ENCODE peak calls at places on chromosomes 2 and 18, in nine cellular contexts. D is tibial nerve, V is A549, N is K562, K is heart left ventricle, P is ovary, A is right lobe of liver, O is prostate gland, J is HepG2. Y is an unnamed sample.

GRCh38 chr2:217683096-217683870 is 319.5 kb downstream of the TNS1 start:
- DNase-seq in D (no peak), V (no peak), N (no peak), K (no peak), P (no peak), A (no peak), O (no peak), J (no peak), Y (no peak)

GRCh38 chr2:72198532-72199241 is 51.0 kb upstream of the CYP26B1 start:
- DNase-seq in D (no peak), V (peak; percentile 72), N (no peak), K (no peak), P (no peak), A (no peak), O (no peak), J (peak; percentile 34), Y (no peak)

GRCh38 chr2:217800433-217801114 is 202.2 kb downstream of the TNS1 start:
- DNase-seq in D (no peak), V (no peak), N (no peak), K (no peak), P (peak; percentile 11), A (no peak), O (no peak), J (no peak), Y (no peak)

GRCh38 chr2:11417946-11418585 is 47.9 kb downstream of the E2F6 start:
- DNase-seq in D (no peak), V (peak; percentile 71), N (peak; percentile 66), K (no peak), P (no peak), A (no peak), O (no peak), J (peak; percentile 70), Y (no peak)

GRCh38 chr18:34691626-34692025 is 18.5 kb upstream of the DTNA start:
- DNase-seq in D (no peak), V (no peak), N (no peak), K (no peak), P (no peak), A (no peak), O (no peak), J (no peak), Y (no peak)

GRCh38 chr2:173412628-173413027 is 58.0 kb downstream of the CDCA7 start:
- DNase-seq in D (no peak), V (no peak), N (no peak), K (no peak), P (no peak), A (no peak), O (no peak), J (no peak), Y (no peak)

GRCh38 chr2:127465258-127465657 is 47.0 kb downstream of the PROC start:
- DNase-seq in D (no peak), V (no peak), N (no peak), K (no peak), P (no peak), A (no peak), O (no peak), J (no peak), Y (no peak)

GRCh38 chr2:439077-439476 is 151.2 kb upstream of the ALKAL2 start:
- DNase-seq in D (no peak), V (no peak), N (no peak), K (no peak), P (no peak), A (no peak), O (no peak), J (no peak), Y (no peak)

GRCh38 chr18:28510210-28510609 is 333.3 kb upstream of the CDH2 start:
- DNase-seq in D (no peak), V (no peak), N (no peak), K (no peak), P (no peak), A (no peak), O (no peak), J (no peak), Y (no peak)

GRCh38 chr2:100819365-100820345 is at the start of gene NPAS2:
- DNase-seq in D (peak; percentile 15), V (peak; percentile 64), N (peak; percentile 17), K (peak; percentile 58), P (no peak), A (peak; percentile 61), O (peak; percentile 51), J (peak; percentile 35), Y (no peak)

GRCh38 chr2:43539991-43540860 is 55.6 kb downstream of the THADA start:
- DNase-seq in D (peak; percentile 92), V (peak; percentile 66), N (no peak), K (peak; percentile 26), P (peak; percentile 67), A (peak; percentile 29), O (peak; percentile 85), J (no peak), Y (no peak)

GRCh38 chr18:45186832-45187231 is 428.4 kb upstream of the SLC14A2 start:
- DNase-seq in D (no peak), V (no peak), N (no peak), K (no peak), P (no peak), A (no peak), O (no peak), J (no peak), Y (no peak)

GRCh38 chr18:10851824-10852225 is 297.5 kb downstream of the PIEZO2 start:
- DNase-seq in D (no peak), V (peak; percentile 31), N (peak; percentile 44), K (no peak), P (no peak), A (no peak), O (no peak), J (peak; percentile 57), Y (no peak)

GRCh38 chr2:16852651-16853050 is 187.0 kb upstream of the CYRIA start:
- DNase-seq in D (no peak), V (no peak), N (no peak), K (no peak), P (no peak), A (no peak), O (no peak), J (no peak), Y (no peak)

GRCh38 chr2:25316101-25316500 is 25.6 kb downstream of the DNMT3A start:
- DNase-seq in D (no peak), V (no peak), N (no peak), K (no peak), P (no peak), A (no peak), O (no peak), J (no peak), Y (peak; percentile 87)

GRCh38 chr2:71884303-71885042 is 263.2 kb downstream of the CYP26B1 start:
- DNase-seq in D (peak; percentile 55), V (peak; percentile 45), N (no peak), K (no peak), P (no peak), A (no peak), O (no peak), J (no peak), Y (no peak)

DNA sequence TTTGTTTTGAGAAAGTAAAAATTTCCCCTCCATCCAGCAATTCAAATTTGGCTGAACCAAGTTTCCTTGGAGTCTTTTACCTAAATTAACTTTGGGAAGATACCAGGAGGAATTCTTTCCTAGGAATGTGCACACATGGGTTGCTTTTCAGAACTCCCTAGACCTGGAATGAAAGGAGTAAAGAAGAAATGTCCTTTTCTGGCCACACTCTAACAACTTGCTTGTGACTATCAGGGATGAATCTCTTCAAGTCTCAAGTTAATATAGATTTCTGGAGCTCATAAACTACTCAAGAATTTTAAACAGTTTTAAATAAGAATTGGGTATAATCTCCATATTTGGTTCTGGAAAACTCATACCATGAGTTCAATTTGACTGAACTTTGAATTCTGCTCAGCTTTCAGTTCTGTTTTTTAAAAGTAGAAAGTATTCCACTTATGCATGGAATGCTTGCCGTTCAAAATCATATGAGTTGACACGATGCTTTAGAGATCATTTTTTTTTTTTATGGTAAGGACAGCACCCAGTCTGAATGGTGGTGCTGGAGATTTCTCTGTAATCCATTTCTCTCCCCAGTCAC is 7.7 kb downstream of the RASGRP3 start:
- DNase-seq in D (no peak), V (no peak), N (no peak), K (no peak), P (no peak), A (no peak), O (no peak), J (no peak), Y (no peak)
- TF ChIP-seq POLR2A in D (no peak), V (no peak), N (no peak), K (no peak), P (no peak), A (no peak), O (no peak), J (no peak), Y (no peak)

GRCh38 chr2:151947524-151948165 is 119.4 kb upstream of the ARL5A start:
- DNase-seq in D (no peak), V (no peak), N (no peak), K (no peak), P (no peak), A (no peak), O (peak; percentile 46), J (no peak), Y (no peak)
- TF ChIP-seq CTCF in D (no peak), V (no peak), N (no peak), K (peak; percentile 16), P (no peak), A (no peak), O (no peak), J (no peak), Y (peak; percentile 2)

DNA sequence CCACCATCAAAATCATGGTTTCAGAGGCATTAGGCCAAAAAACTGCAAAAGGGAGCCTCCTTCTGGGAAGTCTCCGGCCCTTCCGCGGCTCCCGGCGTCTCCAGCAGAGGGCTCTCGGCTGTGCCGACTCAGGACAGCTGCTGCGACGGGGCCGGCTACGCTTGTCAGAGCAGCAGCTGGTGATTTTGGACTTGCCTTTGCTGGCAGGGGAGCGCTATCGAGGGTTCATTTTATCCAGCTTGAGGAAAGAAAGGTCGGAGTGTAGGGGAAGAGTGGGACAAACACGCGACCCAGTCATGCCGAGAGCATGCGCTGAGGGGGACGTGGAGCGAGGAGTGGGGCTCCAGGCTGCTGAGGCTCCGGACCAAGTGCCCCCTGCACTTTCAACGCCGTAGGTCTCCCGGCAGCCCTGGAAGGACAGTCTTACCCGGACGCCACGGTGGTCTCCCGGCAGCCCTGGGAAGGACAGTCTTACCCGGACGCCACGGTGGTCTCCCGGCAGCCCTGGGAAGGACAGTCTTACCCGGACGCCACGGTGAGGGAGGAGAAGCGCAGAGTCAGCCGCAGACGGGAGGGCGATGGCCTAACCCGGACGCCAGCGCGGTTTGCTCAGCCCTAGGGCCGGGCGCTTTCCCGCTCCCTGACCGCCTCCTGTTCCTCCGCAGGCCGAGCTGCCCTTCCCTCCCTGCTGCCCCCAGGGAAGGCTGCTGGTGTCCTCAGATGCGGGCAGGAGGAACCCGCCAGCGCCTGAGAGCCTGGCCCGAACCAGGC is 21.7 kb downstream of the DDX18 start:
- DNase-seq in D (peak; percentile 73), V (peak; percentile 42), N (peak; percentile 39), K (peak; percentile 80), P (peak; percentile 75), A (peak; percentile 90), O (peak; percentile 71), J (peak; percentile 54), Y (peak; percentile 91)
- TF ChIP-seq POLR2A in D (no peak), V (no peak), N (peak; percentile 45), K (no peak), P (no peak), A (no peak), O (no peak), J (no peak), Y (no peak)

DNA sequence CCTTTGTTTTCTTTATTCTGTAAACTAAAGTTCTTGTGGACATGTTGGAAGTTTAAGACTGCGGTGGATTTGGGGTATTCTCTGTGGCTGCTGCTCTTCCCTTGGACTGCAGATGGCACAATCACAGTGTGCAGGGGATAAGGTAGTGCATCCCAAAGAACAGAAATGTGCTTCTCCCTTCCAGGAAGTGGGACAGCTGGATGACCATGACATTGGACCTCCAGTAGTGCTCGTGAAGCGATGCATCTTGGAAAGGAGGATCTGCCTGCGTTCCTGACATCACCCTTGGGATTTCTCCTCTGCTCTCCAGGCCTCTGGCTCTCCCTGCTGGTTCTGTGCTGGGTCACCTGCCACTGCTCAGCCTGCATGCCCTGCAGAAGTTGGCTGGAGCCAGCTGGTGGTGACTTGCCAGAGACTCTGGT is 109.9 kb downstream of the SLC4A3 start:
- DNase-seq in D (no peak), V (peak; percentile 50), N (no peak), K (peak; percentile 30), P (peak; percentile 75), A (no peak), O (no peak), J (no peak), Y (no peak)
- TF ChIP-seq CTCF in D (no peak), V (peak; percentile 59), N (peak; percentile 33), K (peak; percentile 51), P (peak; percentile 12), A (no peak), O (peak; percentile 26), J (peak; percentile 43), Y (no peak)

Y was measured in spleen.